ENCODE peak calls at places on chromosome 7, in six cellular contexts. P is IMR-90, V is mesendoderm, B is H1, D is H9, H is neuronal stem cell. S is an unnamed sample.

GRCh38 chr7:81361769-81362168 is 408.1 kb downstream of the HGF start:
- DNase-seq in P (no peak), V (peak), B (no peak), D (no peak), H (no peak), S (peak)

GRCh38 chr7:2049782-2050510 is 182.8 kb downstream of the MAD1L1 start:
- DNase-seq in P (no peak), V (no peak), B (no peak), D (no peak), H (no peak), S (no peak)

GRCh38 chr7:151251328-151251925 is 2.9 kb upstream of the SMARCD3 start:
- DNase-seq in P (peak), V (no peak), B (peak), D (no peak), H (peak), S (peak)

GRCh38 chr7:69962077-69962855 is 364.0 kb downstream of the AUTS2 start:
- DNase-seq in P (no peak), V (no peak), B (no peak), D (no peak), H (no peak), S (peak)

GRCh38 chr7:115059312-115059711 is 137.4 kb downstream of the MDFIC start:
- DNase-seq in P (peak), V (no peak), B (no peak), D (no peak), H (no peak), S (no peak)

GRCh38 chr7:52498319-52498718 is 537.1 kb upstream of the POM121L12 start:
- DNase-seq in P (no peak), V (peak), B (no peak), D (no peak), H (no peak), S (peak)

GRCh38 chr7:28745351-28745750 is 212.8 kb downstream of the TRIL start:
- DNase-seq in P (no peak), V (no peak), B (no peak), D (no peak), H (no peak), S (no peak)

GRCh38 chr7:105261689-105262088 is 127.0 kb downstream of the SRPK2 start:
- DNase-seq in P (peak), V (peak), B (no peak), D (no peak), H (no peak), S (peak)

GRCh38 chr7:151058766-151059361 is 525 bp upstream of the SLC4A2 start:
- DNase-seq in P (no peak), V (peak), B (peak), D (peak), H (no peak), S (peak)

GRCh38 chr7:103936558-103936957 is 52.9 kb downstream of the RELN start:
- DNase-seq in P (no peak), V (no peak), B (no peak), D (no peak), H (no peak), S (no peak)

GRCh38 chr7:155182406-155182970 is 112.4 kb downstream of the HTR5A start:
- DNase-seq in P (no peak), V (no peak), B (no peak), D (no peak), H (no peak), S (no peak)

GRCh38 chr7:117669818-117670217 is 190.0 kb downstream of the CFTR start:
- DNase-seq in P (no peak), V (no peak), B (no peak), D (no peak), H (no peak), S (no peak)

GRCh38 chr7:72183835-72184234 is 228.3 kb downstream of the CALN1 start:
- DNase-seq in P (no peak), V (peak), B (no peak), D (no peak), H (no peak), S (no peak)

GRCh38 chr7:35477609-35478008 is 217.3 kb downstream of the HERPUD2 start:
- DNase-seq in P (no peak), V (peak), B (no peak), D (no peak), H (no peak), S (no peak)
- H2BK15ac ChIP-seq in P (no peak), V (no peak), B (no peak), D (no peak), H (no peak), S (no peak)

GRCh38 chr7:7938471-7938870 is 30.1 kb upstream of the GLCCI1 start:
- DNase-seq in P (no peak), V (no peak), B (no peak), D (no peak), H (no peak), S (no peak)

GRCh38 chr7:7934127-7934526 is 34.5 kb upstream of the GLCCI1 start:
- DNase-seq in P (no peak), V (no peak), B (no peak), D (no peak), H (no peak), S (no peak)

GRCh38 chr7:7932553-7932952 is 36.0 kb upstream of the GLCCI1 start:
- DNase-seq in P (no peak), V (no peak), B (no peak), D (no peak), H (no peak), S (no peak)

GRCh38 chr7:7931626-7932025 is 37.0 kb upstream of the GLCCI1 start:
- DNase-seq in P (no peak), V (no peak), B (no peak), D (no peak), H (no peak), S (no peak)

DNA sequence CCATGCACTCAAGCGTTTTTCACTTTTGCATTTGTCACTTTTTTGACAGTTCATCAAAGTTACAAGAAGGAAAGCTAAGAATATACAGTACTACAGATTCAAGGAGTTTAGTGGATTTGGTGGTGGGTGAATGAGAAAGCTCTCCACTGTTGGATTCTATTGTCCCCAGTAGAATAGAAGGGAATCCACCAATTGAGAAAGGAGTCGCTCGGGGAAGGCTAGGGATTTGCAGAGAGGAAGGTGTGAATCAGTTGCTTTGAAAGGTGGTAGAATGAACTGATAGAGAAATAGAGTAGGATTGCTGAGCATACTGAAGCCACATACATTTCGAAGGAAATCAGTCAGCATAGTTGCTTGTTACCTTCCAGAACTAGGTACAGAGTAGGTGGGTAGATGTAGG is 33.7 kb upstream of the GLCCI1 start:
- DNase-seq in P (no peak), V (no peak), B (no peak), D (no peak), H (no peak), S (no peak)
- H2BK15ac ChIP-seq in P (no peak), V (no peak), B (no peak), D (no peak), H (no peak), S (no peak)

GRCh38 chr7:130143334-130143732 is 61.9 kb downstream of the TMEM209 start:
- DNase-seq in P (no peak), V (no peak), B (no peak), D (no peak), H (no peak), S (no peak)

GRCh38 chr7:130141858-130142653 is 63.1 kb downstream of the TMEM209 start:
- DNase-seq in P (no peak), V (no peak), B (peak), D (no peak), H (no peak), S (no peak)

GRCh38 chr7:130143986-130144618 is 61.1 kb downstream of the TMEM209 start:
- DNase-seq in P (no peak), V (no peak), B (peak), D (no peak), H (no peak), S (no peak)

GRCh38 chr7:130141161-130141857 is 63.9 kb downstream of the TMEM209 start:
- DNase-seq in P (peak), V (peak), B (peak), D (peak), H (peak), S (peak)

GRCh38 chr7:130142654-130143333 is 62.4 kb downstream of the TMEM209 start:
- DNase-seq in P (no peak), V (no peak), B (peak), D (no peak), H (no peak), S (no peak)
- H2BK15ac ChIP-seq in P (no peak), V (no peak), B (no peak), D (no peak), H (peak), S (no peak)

GRCh38 chr7:128788446-128789412 is 3.0 kb upstream of the CCDC136 start:
- DNase-seq in P (no peak), V (no peak), B (no peak), D (no peak), H (no peak), S (no peak)
- H2BK15ac ChIP-seq in P (no peak), V (no peak), B (no peak), D (no peak), H (no peak), S (no peak)

S was measured in mesenchymal stem cell.